ENCODE peak calls at places on chromosomes 6 and 20, in six cellular contexts. N is K562, V is transverse colon, C is SK-N-SH, F is suprapubic skin, Q is HL-60. Y is an unnamed sample.

GRCh38 chr6:144895890-144896289 is 610.8 kb downstream of the UTRN start:
- DNase-seq in N (no peak), V (no peak), C (peak; percentile 15), F (no peak), Q (no peak), Y (no peak)

GRCh38 chr6:36544228-36544627 is 3.1 kb downstream of the STK38 start:
- DNase-seq in N (no peak), V (peak; percentile 38), C (no peak), F (no peak), Q (peak; percentile 81), Y (no peak)

GRCh38 chr20:35599776-35600120 is 15.9 kb upstream of the SPAG4 start:
- DNase-seq in N (peak; percentile 2), V (no peak), C (no peak), F (no peak), Q (no peak), Y (no peak)

GRCh38 chr6:37648465-37649330 is 49.0 kb downstream of the MDGA1 start:
- DNase-seq in N (peak; percentile 72), V (no peak), C (no peak), F (no peak), Q (no peak), Y (peak; percentile 100)

GRCh38 chr6:42745083-42745637 is 743 bp downstream of the TBCC start:
- DNase-seq in N (peak; percentile 46), V (peak; percentile 41), C (peak; percentile 47), F (no peak), Q (peak; percentile 75), Y (peak; percentile 56)

GRCh38 chr6:90835584-90836212 is 248.8 kb upstream of the MAP3K7 start:
- DNase-seq in N (no peak), V (peak; percentile 17), C (no peak), F (no peak), Q (no peak), Y (no peak)

GRCh38 chr6:168636147-168636982 is 195.4 kb downstream of the SMOC2 start:
- DNase-seq in N (no peak), V (no peak), C (peak; percentile 72), F (no peak), Q (no peak), Y (no peak)

GRCh38 chr6:90496191-90496590 is 90.7 kb downstream of the MAP3K7 start:
- DNase-seq in N (no peak), V (no peak), C (no peak), F (no peak), Q (no peak), Y (no peak)

GRCh38 chr20:36543187-36544133 is 2.1 kb downstream of the MYL9 start:
- DNase-seq in N (no peak), V (peak; percentile 60), C (no peak), F (peak; percentile 91), Q (no peak), Y (no peak)

GRCh38 chr6:125253881-125254280 is 47.9 kb downstream of the HDDC2 start:
- DNase-seq in N (no peak), V (no peak), C (no peak), F (no peak), Q (no peak), Y (no peak)

GRCh38 chr20:59585714-59586404 is 18.5 kb upstream of the PHACTR3 start:
- DNase-seq in N (no peak), V (no peak), C (no peak), F (no peak), Q (no peak), Y (no peak)

GRCh38 chr6:139330841-139331500 is 39.2 kb upstream of the TXLNB start:
- DNase-seq in N (no peak), V (no peak), C (no peak), F (no peak), Q (no peak), Y (no peak)

GRCh38 chr20:32289661-32290431 is 12.4 kb downstream of the KIF3B start:
- DNase-seq in N (no peak), V (peak; percentile 68), C (no peak), F (no peak), Q (no peak), Y (no peak)

GRCh38 chr6:158457616-158458278 is 102.1 kb upstream of the TMEM181 start:
- DNase-seq in N (no peak), V (no peak), C (no peak), F (no peak), Q (no peak), Y (no peak)

GRCh38 chr6:141848029-141848890 is 284.5 kb upstream of the GJE1 start:
- DNase-seq in N (no peak), V (peak; percentile 8), C (no peak), F (no peak), Q (no peak), Y (no peak)

GRCh38 chr6:87391334-87391733 is 16.4 kb upstream of the CFAP206 start:
- DNase-seq in N (peak; percentile 56), V (no peak), C (peak; percentile 56), F (no peak), Q (peak; percentile 56), Y (no peak)

GRCh38 chr20:58553841-58554240 is 38.6 kb upstream of the APCDD1L start:
- DNase-seq in N (no peak), V (no peak), C (no peak), F (peak; percentile 67), Q (no peak), Y (no peak)

GRCh38 chr6:166487148-166487547 is 99.3 kb downstream of the RAMACL start:
- DNase-seq in N (no peak), V (no peak), C (no peak), F (no peak), Q (no peak), Y (no peak)

GRCh38 chr6:162964703-162965140 is 236.9 kb downstream of the PACRG start:
- DNase-seq in N (no peak), V (no peak), C (no peak), F (no peak), Q (no peak), Y (no peak)

GRCh38 chr6:67646550-67646949 is 988.5 kb upstream of the ADGRB3 start:
- DNase-seq in N (no peak), V (no peak), C (no peak), F (no peak), Q (no peak), Y (no peak)

GRCh38 chr20:64260239-64260638 is 4.7 kb downstream of the PCMTD2 start:
- DNase-seq in N (no peak), V (no peak), C (no peak), F (no peak), Q (no peak), Y (no peak)

GRCh38 chr6:143700684-143701342 is 23.0 kb downstream of the PHACTR2 start:
- DNase-seq in N (no peak), V (no peak), C (peak; percentile 32), F (no peak), Q (no peak), Y (no peak)

GRCh38 chr6:169244684-169245383 is 8.8 kb downstream of the THBS2 start:
- DNase-seq in N (no peak), V (no peak), C (no peak), F (no peak), Q (no peak), Y (no peak)

GRCh38 chr20:40702504-40702903 is 13.5 kb upstream of the MAFB start:
- DNase-seq in N (no peak), V (no peak), C (no peak), F (no peak), Q (no peak), Y (no peak)

GRCh38 chr6:44047801-44048200 is 79.5 kb downstream of the MRPL14 start:
- DNase-seq in N (no peak), V (no peak), C (no peak), F (no peak), Q (no peak), Y (no peak)

GRCh38 chr6:122246906-122247658 is 152.4 kb upstream of the HSF2 start:
- DNase-seq in N (no peak), V (no peak), C (no peak), F (no peak), Q (no peak), Y (no peak)

GRCh38 chr20:23095504-23095903 is 9.4 kb upstream of the CD93 start:
- DNase-seq in N (no peak), V (no peak), C (no peak), F (no peak), Q (no peak), Y (no peak)

GRCh38 chr6:133046576-133046975 is 194.6 kb upstream of the EYA4 start:
- DNase-seq in N (no peak), V (no peak), C (no peak), F (no peak), Q (no peak), Y (no peak)

GRCh38 chr20:47362361-47363219 is 6.1 kb upstream of the ZMYND8 start:
- DNase-seq in N (no peak), V (no peak), C (no peak), F (no peak), Q (peak; percentile 43), Y (no peak)
- TF ChIP-seq POLR2AphosphoS5 in N (no peak), V (no peak), C (no peak), F (no peak), Q (no peak), Y (no peak)

GRCh38 chr20:43006651-43007375 is 182.9 kb downstream of the PTPRT start:
- DNase-seq in N (no peak), V (no peak), C (no peak), F (no peak), Q (no peak), Y (no peak)

GRCh38 chr20:43007525-43007924 is 182.2 kb downstream of the PTPRT start:
- DNase-seq in N (no peak), V (no peak), C (no peak), F (no peak), Q (no peak), Y (no peak)

GRCh38 chr20:43003318-43003928 is 186.3 kb downstream of the PTPRT start:
- DNase-seq in N (no peak), V (no peak), C (no peak), F (no peak), Q (no peak), Y (no peak)
- TF ChIP-seq POLR2AphosphoS5 in N (no peak), V (no peak), C (no peak), F (no peak), Q (no peak), Y (no peak)

DNA sequence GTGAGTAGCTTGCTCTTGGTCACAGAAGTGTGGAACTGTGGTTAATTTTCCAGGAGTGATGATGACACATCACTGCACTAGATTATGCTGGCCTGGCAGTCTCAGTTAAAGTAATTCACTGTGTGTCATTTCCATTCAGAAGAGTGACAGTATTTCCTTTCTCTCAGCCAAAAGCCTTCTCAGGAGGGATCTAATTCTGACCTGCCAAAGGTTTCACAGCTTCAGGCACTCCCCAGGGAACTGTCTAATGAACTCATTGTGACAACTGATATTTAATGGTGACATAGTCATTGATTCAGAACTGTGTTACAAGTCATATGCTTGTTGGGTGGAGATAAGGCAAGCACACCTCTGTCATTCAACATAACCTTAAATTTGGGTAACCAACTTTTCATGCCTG is 517.4 kb downstream of the TBC1D32 start:
- DNase-seq in N (no peak), V (no peak), C (no peak), F (no peak), Q (no peak), Y (no peak)
- TF ChIP-seq POLR2AphosphoS5 in N (no peak), V (no peak), C (no peak), F (no peak), Q (no peak), Y (no peak)

GRCh38 chr20:13794667-13795066 is 9.8 kb downstream of the NDUFAF5 start:
- DNase-seq in N (no peak), V (no peak), C (no peak), F (no peak), Q (no peak), Y (no peak)
- TF ChIP-seq POLR2AphosphoS5 in N (no peak), V (no peak), C (no peak), F (no peak), Q (no peak), Y (no peak)

Y was measured in H1.